ENCODE peak calls at places on chromosomes 6 and 20, in nine cellular contexts. G, O, P, H, S, T, V, Z and I are unnamed samples.

GRCh38 chr6:16227048-16227562 is 11.3 kb upstream of the GMPR start:
- DNase-seq in G (no peak), O (no peak), P (no peak), H (no peak), S (no peak), T (no peak), V (no peak), Z (no peak), I (no peak)

GRCh38 chr6:49551126-49551865 is 828 bp downstream of the C6orf141 start:
- DNase-seq in G (no peak), O (peak), P (no peak), H (no peak), S (peak), T (no peak), V (no peak), Z (no peak), I (peak)

GRCh38 chr6:51289041-51289440 is 470.4 kb downstream of the TFAP2B start:
- DNase-seq in G (no peak), O (peak), P (no peak), H (no peak), S (peak), T (no peak), V (no peak), Z (no peak), I (no peak)

GRCh38 chr20:19274412-19275015 is 62.1 kb downstream of the SLC24A3 start:
- DNase-seq in G (peak), O (no peak), P (no peak), H (no peak), S (no peak), T (no peak), V (no peak), Z (peak), I (no peak)

GRCh38 chr20:29410805-29411457 is 1846.5 kb upstream of the DEFB115 start:
- DNase-seq in G (peak), O (no peak), P (no peak), H (no peak), S (no peak), T (no peak), V (no peak), Z (peak), I (no peak)

GRCh38 chr20:40778894-40779496 is 90.0 kb upstream of the MAFB start:
- DNase-seq in G (no peak), O (no peak), P (no peak), H (no peak), S (no peak), T (no peak), V (no peak), Z (no peak), I (no peak)

GRCh38 chr20:17473662-17474061 is 57.5 kb downstream of the BFSP1 start:
- DNase-seq in G (no peak), O (no peak), P (no peak), H (no peak), S (no peak), T (no peak), V (no peak), Z (no peak), I (no peak)

GRCh38 chr6:100622907-100623692 is 158.4 kb upstream of the SIM1 start:
- DNase-seq in G (no peak), O (no peak), P (no peak), H (no peak), S (peak), T (peak), V (peak), Z (no peak), I (no peak)

GRCh38 chr20:9912858-9913434 is 74.1 kb upstream of the PAK5 start:
- DNase-seq in G (no peak), O (peak), P (no peak), H (peak), S (peak), T (peak), V (peak), Z (no peak), I (no peak)

GRCh38 chr20:21510414-21510971 is 3.4 kb downstream of the NKX2-2 start:
- DNase-seq in G (no peak), O (no peak), P (no peak), H (no peak), S (peak), T (no peak), V (no peak), Z (no peak), I (peak)

GRCh38 chr6:152969688-152970418 is 13.0 kb downstream of the FBXO5 start:
- DNase-seq in G (no peak), O (no peak), P (no peak), H (no peak), S (no peak), T (no peak), V (no peak), Z (no peak), I (no peak)

GRCh38 chr20:53826090-53826489 is 232.5 kb upstream of the ZNF217 start:
- DNase-seq in G (no peak), O (no peak), P (no peak), H (no peak), S (no peak), T (no peak), V (no peak), Z (no peak), I (peak)

GRCh38 chr6:32941412-32941784 is 570 bp upstream of the HLA-DMB start:
- DNase-seq in G (no peak), O (no peak), P (no peak), H (peak), S (no peak), T (no peak), V (no peak), Z (no peak), I (no peak)